ENCODE peak calls at places on chromosomes 12 and 14, in ten cellular contexts. One of them, this sample, is unnamed. For H3K4me1, the result is how much of the 10 kb centered on the place peaks cover.

GRCh38 chr12:84822541-84822940 is 90.1 kb downstream of the SLC6A15 start:
- DNase-seq in stomach: no peak
- DNase-seq in trophoblast cell: no peak
- DNase-seq in CD4-positive, CD25-positive, alpha-beta regulatory T cell: no peak
- DNase-seq in transverse colon: no peak
- DNase-seq in right cardiac atrium: no peak
- DNase-seq in thoracic aorta: no peak
- DNase-seq in HCT116: no peak
- DNase-seq in tibial nerve: no peak
- DNase-seq in fibroblast of lung: peak
- DNase-seq in this sample: no peak

GRCh38 chr12:89309815-89310214 is 42.5 kb downstream of the DUSP6 start:
- DNase-seq in stomach: no peak
- DNase-seq in CD4-positive, CD25-positive, alpha-beta regulatory T cell: no peak
- DNase-seq in transverse colon: no peak
- DNase-seq in fibroblast of lung: no peak
- DNase-seq in right cardiac atrium: no peak
- DNase-seq in tibial nerve: no peak
- DNase-seq in thoracic aorta: no peak
- DNase-seq in HCT116: no peak
- DNase-seq in trophoblast cell: no peak
- DNase-seq in this sample: no peak

GRCh38 chr12:132761032-132761910 is at the start of gene ANKLE2:
- DNase-seq in CD4-positive, CD25-positive, alpha-beta regulatory T cell: peak
- DNase-seq in trophoblast cell: peak
- DNase-seq in tibial nerve: peak
- DNase-seq in transverse colon: peak
- DNase-seq in right cardiac atrium: peak
- DNase-seq in fibroblast of lung: peak
- DNase-seq in HCT116: no peak
- DNase-seq in stomach: peak
- DNase-seq in thoracic aorta: no peak
- DNase-seq in this sample: peak

GRCh38 chr14:105532735-105533141 is 6.4 kb downstream of the TMEM121 start:
- DNase-seq in HCT116: no peak
- DNase-seq in tibial nerve: no peak
- DNase-seq in CD4-positive, CD25-positive, alpha-beta regulatory T cell: no peak
- DNase-seq in right cardiac atrium: no peak
- DNase-seq in thoracic aorta: no peak
- DNase-seq in stomach: no peak
- DNase-seq in fibroblast of lung: peak
- DNase-seq in transverse colon: no peak
- DNase-seq in trophoblast cell: peak
- DNase-seq in this sample: peak

GRCh38 chr12:85617307-85618091 is 218.7 kb downstream of the RASSF9 start:
- DNase-seq in stomach: no peak
- DNase-seq in CD4-positive, CD25-positive, alpha-beta regulatory T cell: no peak
- DNase-seq in right cardiac atrium: no peak
- DNase-seq in thoracic aorta: no peak
- DNase-seq in trophoblast cell: no peak
- DNase-seq in HCT116: no peak
- DNase-seq in fibroblast of lung: no peak
- DNase-seq in tibial nerve: no peak
- DNase-seq in transverse colon: no peak
- DNase-seq in this sample: no peak

GRCh38 chr12:62700091-62700490 is 233.5 kb downstream of the MON2 start:
- DNase-seq in fibroblast of lung: no peak
- DNase-seq in right cardiac atrium: no peak
- DNase-seq in stomach: no peak
- DNase-seq in CD4-positive, CD25-positive, alpha-beta regulatory T cell: no peak
- DNase-seq in thoracic aorta: no peak
- DNase-seq in tibial nerve: no peak
- DNase-seq in transverse colon: no peak
- DNase-seq in HCT116: no peak
- DNase-seq in trophoblast cell: no peak
- DNase-seq in this sample: no peak

GRCh38 chr12:114884535-114884934 is 200.6 kb upstream of the TBX3 start:
- DNase-seq in tibial nerve: no peak
- DNase-seq in HCT116: no peak
- DNase-seq in fibroblast of lung: no peak
- DNase-seq in CD4-positive, CD25-positive, alpha-beta regulatory T cell: no peak
- DNase-seq in thoracic aorta: no peak
- DNase-seq in right cardiac atrium: no peak
- DNase-seq in stomach: no peak
- DNase-seq in trophoblast cell: no peak
- DNase-seq in transverse colon: no peak
- DNase-seq in this sample: no peak

GRCh38 chr12:3551386-3551785 is 60.4 kb downstream of the PRMT8 start:
- DNase-seq in stomach: no peak
- DNase-seq in thoracic aorta: no peak
- DNase-seq in transverse colon: no peak
- DNase-seq in right cardiac atrium: peak
- DNase-seq in HCT116: no peak
- DNase-seq in tibial nerve: no peak
- DNase-seq in fibroblast of lung: peak
- DNase-seq in CD4-positive, CD25-positive, alpha-beta regulatory T cell: no peak
- DNase-seq in trophoblast cell: no peak
- DNase-seq in this sample: no peak

GRCh38 chr14:69595336-69595735 is 16.1 kb upstream of the SUSD6 start:
- DNase-seq in trophoblast cell: no peak
- DNase-seq in stomach: no peak
- DNase-seq in fibroblast of lung: no peak
- DNase-seq in transverse colon: no peak
- DNase-seq in CD4-positive, CD25-positive, alpha-beta regulatory T cell: no peak
- DNase-seq in thoracic aorta: no peak
- DNase-seq in tibial nerve: no peak
- DNase-seq in right cardiac atrium: no peak
- DNase-seq in HCT116: no peak
- DNase-seq in this sample: no peak

GRCh38 chr12:108622425-108622824 is 11.3 kb downstream of the SELPLG start:
- DNase-seq in tibial nerve: no peak
- DNase-seq in CD4-positive, CD25-positive, alpha-beta regulatory T cell: peak
- DNase-seq in stomach: no peak
- DNase-seq in transverse colon: no peak
- DNase-seq in thoracic aorta: no peak
- DNase-seq in right cardiac atrium: peak
- DNase-seq in trophoblast cell: no peak
- DNase-seq in HCT116: no peak
- DNase-seq in fibroblast of lung: no peak
- DNase-seq in this sample: no peak

GRCh38 chr12:116484807-116485206 is 74.4 kb upstream of the MAP1LC3B2 start:
- DNase-seq in trophoblast cell: no peak
- DNase-seq in HCT116: no peak
- DNase-seq in transverse colon: no peak
- DNase-seq in tibial nerve: peak
- DNase-seq in stomach: no peak
- DNase-seq in CD4-positive, CD25-positive, alpha-beta regulatory T cell: no peak
- DNase-seq in fibroblast of lung: peak
- DNase-seq in right cardiac atrium: no peak
- DNase-seq in thoracic aorta: no peak
- DNase-seq in this sample: no peak

GRCh38 chr14:55423969-55424368 is 12.3 kb upstream of the ATG14 start:
- DNase-seq in trophoblast cell: no peak
- DNase-seq in fibroblast of lung: no peak
- DNase-seq in right cardiac atrium: no peak
- DNase-seq in CD4-positive, CD25-positive, alpha-beta regulatory T cell: no peak
- DNase-seq in tibial nerve: no peak
- DNase-seq in HCT116: no peak
- DNase-seq in thoracic aorta: no peak
- DNase-seq in transverse colon: no peak
- DNase-seq in stomach: no peak
- DNase-seq in this sample: no peak
- H3K4me1 ChIP-seq in trophoblast cell: under half
- H3K4me1 ChIP-seq in fibroblast of lung: under half
- H3K4me1 ChIP-seq in right cardiac atrium: under half
- H3K4me1 ChIP-seq in CD4-positive, CD25-positive, alpha-beta regulatory T cell: under half
- H3K4me1 ChIP-seq in tibial nerve: under half
- H3K4me1 ChIP-seq in HCT116: under half
- H3K4me1 ChIP-seq in thoracic aorta: under half
- H3K4me1 ChIP-seq in transverse colon: under half
- H3K4me1 ChIP-seq in stomach: under half
- H3K4me1 ChIP-seq in this sample: under half

DNA sequence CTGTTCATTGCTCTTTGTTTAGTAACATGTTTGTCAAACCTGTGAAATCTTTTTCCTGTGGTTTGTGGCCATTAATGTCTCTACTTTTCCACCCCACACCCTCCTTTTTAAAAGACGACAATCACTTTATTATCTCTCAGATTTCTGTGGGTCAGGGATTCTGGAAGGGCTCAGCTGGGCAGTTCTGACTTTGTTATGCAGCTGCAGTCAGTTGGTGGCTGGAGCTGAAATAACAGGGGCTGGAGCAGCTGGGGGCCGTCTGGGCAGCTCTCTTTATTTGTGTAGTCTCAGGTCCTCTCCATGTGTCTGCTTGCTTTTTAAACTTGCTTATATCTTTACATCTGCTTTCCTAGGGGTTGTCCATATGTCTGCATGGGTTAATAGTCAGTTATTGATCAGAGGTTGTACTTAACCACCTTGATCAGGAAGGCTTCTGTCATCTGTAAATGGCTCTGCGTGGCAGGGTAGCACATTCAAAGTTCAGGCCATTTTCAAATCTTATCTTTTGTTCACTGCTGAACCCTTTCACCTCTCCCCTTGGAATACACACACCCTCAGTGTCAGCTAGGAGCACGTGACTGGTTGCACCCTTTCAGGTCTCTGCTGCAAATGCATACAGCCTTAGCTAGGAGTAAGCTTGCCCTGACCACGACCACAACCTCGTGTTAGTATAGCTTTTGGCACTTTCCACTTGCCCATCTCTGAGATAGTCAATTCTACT is 27.9 kb downstream of the BORCS5 start:
- DNase-seq in CD4-positive, CD25-positive, alpha-beta regulatory T cell: no peak
- DNase-seq in thoracic aorta: no peak
- DNase-seq in stomach: no peak
- DNase-seq in trophoblast cell: no peak
- DNase-seq in right cardiac atrium: no peak
- DNase-seq in fibroblast of lung: no peak
- DNase-seq in tibial nerve: no peak
- DNase-seq in transverse colon: no peak
- DNase-seq in HCT116: no peak
- DNase-seq in this sample: no peak
- H3K4me1 ChIP-seq in CD4-positive, CD25-positive, alpha-beta regulatory T cell: half or more
- H3K4me1 ChIP-seq in thoracic aorta: under half
- H3K4me1 ChIP-seq in stomach: under half
- H3K4me1 ChIP-seq in trophoblast cell: under half
- H3K4me1 ChIP-seq in right cardiac atrium: under half
- H3K4me1 ChIP-seq in fibroblast of lung: under half
- H3K4me1 ChIP-seq in tibial nerve: under half
- H3K4me1 ChIP-seq in transverse colon: under half
- H3K4me1 ChIP-seq in HCT116: under half
- H3K4me1 ChIP-seq in this sample: under half

GRCh38 chr12:120260607-120261006 is 4.9 kb downstream of the PXN start:
- DNase-seq in CD4-positive, CD25-positive, alpha-beta regulatory T cell: no peak
- DNase-seq in HCT116: no peak
- DNase-seq in tibial nerve: no peak
- DNase-seq in trophoblast cell: peak
- DNase-seq in fibroblast of lung: no peak
- DNase-seq in stomach: no peak
- DNase-seq in thoracic aorta: no peak
- DNase-seq in right cardiac atrium: no peak
- DNase-seq in transverse colon: no peak
- DNase-seq in this sample: no peak
- H3K4me1 ChIP-seq in CD4-positive, CD25-positive, alpha-beta regulatory T cell: half or more
- H3K4me1 ChIP-seq in HCT116: half or more
- H3K4me1 ChIP-seq in tibial nerve: half or more
- H3K4me1 ChIP-seq in trophoblast cell: under half
- H3K4me1 ChIP-seq in fibroblast of lung: under half
- H3K4me1 ChIP-seq in stomach: half or more
- H3K4me1 ChIP-seq in thoracic aorta: half or more
- H3K4me1 ChIP-seq in right cardiac atrium: under half
- H3K4me1 ChIP-seq in transverse colon: half or more
- H3K4me1 ChIP-seq in this sample: half or more

DNA sequence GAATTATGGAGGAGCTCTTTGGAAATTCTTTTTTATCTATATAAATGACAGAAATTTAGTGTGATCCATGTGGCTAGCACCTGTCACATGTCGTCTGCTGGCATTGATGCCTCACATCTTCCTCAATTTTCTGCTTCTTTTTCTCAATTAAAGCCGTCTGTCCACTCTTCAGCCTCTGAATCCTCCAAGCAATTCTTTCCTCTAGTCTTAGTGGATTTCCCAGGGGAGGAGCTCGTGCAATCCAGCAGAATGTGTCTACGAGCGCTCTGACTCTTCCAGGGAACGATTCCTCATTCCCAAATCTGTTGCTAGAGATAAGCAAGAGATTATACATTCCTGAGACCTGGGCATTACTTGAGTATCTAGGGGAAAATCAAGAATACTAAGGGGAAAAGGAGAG is 176.6 kb downstream of the EMP1 start:
- DNase-seq in stomach: no peak
- DNase-seq in right cardiac atrium: no peak
- DNase-seq in CD4-positive, CD25-positive, alpha-beta regulatory T cell: no peak
- DNase-seq in trophoblast cell: no peak
- DNase-seq in thoracic aorta: no peak
- DNase-seq in transverse colon: no peak
- DNase-seq in tibial nerve: no peak
- DNase-seq in fibroblast of lung: no peak
- DNase-seq in HCT116: no peak
- DNase-seq in this sample: no peak
- H3K4me1 ChIP-seq in stomach: under half
- H3K4me1 ChIP-seq in right cardiac atrium: under half
- H3K4me1 ChIP-seq in CD4-positive, CD25-positive, alpha-beta regulatory T cell: under half
- H3K4me1 ChIP-seq in trophoblast cell: under half
- H3K4me1 ChIP-seq in thoracic aorta: under half
- H3K4me1 ChIP-seq in transverse colon: under half
- H3K4me1 ChIP-seq in tibial nerve: under half
- H3K4me1 ChIP-seq in fibroblast of lung: under half
- H3K4me1 ChIP-seq in HCT116: under half
- H3K4me1 ChIP-seq in this sample: under half

This sample was measured in suprapubic skin.